ENCODE peak calls at places on chromosomes 1 and 21, in eight cellular contexts. One of them, this sample, is unnamed.

GRCh38 chr1:70038025-70038424 is 167.4 kb downstream of the LRRC40 start:
- DNase-seq in heart right ventricle: no peak
- DNase-seq in tibial artery: no peak
- DNase-seq in fibroblast of pulmonary artery: peak; percentile 5
- DNase-seq in left ventricle myocardium inferior: no peak
- DNase-seq in adrenal gland: no peak
- DNase-seq in astrocyte of the spinal cord: peak; percentile 63
- DNase-seq in mucosa of descending colon: no peak
- DNase-seq in this sample: no peak

GRCh38 chr1:215636258-215636965 is 69.3 kb downstream of the KCTD3 start:
- DNase-seq in adrenal gland: no peak
- DNase-seq in tibial artery: peak; percentile 69
- DNase-seq in fibroblast of pulmonary artery: peak; percentile 53
- DNase-seq in mucosa of descending colon: peak; percentile 46
- DNase-seq in heart right ventricle: no peak
- DNase-seq in left ventricle myocardium inferior: no peak
- DNase-seq in astrocyte of the spinal cord: no peak
- DNase-seq in this sample: no peak

GRCh38 chr1:55447488-55447887 is 232.3 kb upstream of the USP24 start:
- DNase-seq in fibroblast of pulmonary artery: no peak
- DNase-seq in left ventricle myocardium inferior: no peak
- DNase-seq in astrocyte of the spinal cord: no peak
- DNase-seq in mucosa of descending colon: no peak
- DNase-seq in tibial artery: no peak
- DNase-seq in adrenal gland: no peak
- DNase-seq in heart right ventricle: no peak
- DNase-seq in this sample: no peak

GRCh38 chr1:98388431-98388830 is 273.1 kb upstream of the SNX7 start:
- DNase-seq in mucosa of descending colon: no peak
- DNase-seq in tibial artery: no peak
- DNase-seq in fibroblast of pulmonary artery: peak; percentile 80
- DNase-seq in left ventricle myocardium inferior: no peak
- DNase-seq in astrocyte of the spinal cord: peak; percentile 89
- DNase-seq in adrenal gland: no peak
- DNase-seq in heart right ventricle: no peak
- DNase-seq in this sample: no peak

GRCh38 chr1:40317394-40318074 is 448 bp upstream of the COL9A2 start:
- DNase-seq in mucosa of descending colon: no peak
- DNase-seq in tibial artery: no peak
- DNase-seq in heart right ventricle: no peak
- DNase-seq in adrenal gland: no peak
- DNase-seq in astrocyte of the spinal cord: no peak
- DNase-seq in fibroblast of pulmonary artery: no peak
- DNase-seq in left ventricle myocardium inferior: no peak
- DNase-seq in this sample: no peak

GRCh38 chr1:75426688-75427087 is 184.2 kb downstream of the SLC44A5 start:
- DNase-seq in mucosa of descending colon: no peak
- DNase-seq in heart right ventricle: no peak
- DNase-seq in tibial artery: no peak
- DNase-seq in fibroblast of pulmonary artery: no peak
- DNase-seq in adrenal gland: no peak
- DNase-seq in left ventricle myocardium inferior: no peak
- DNase-seq in astrocyte of the spinal cord: no peak
- DNase-seq in this sample: no peak

GRCh38 chr21:45590246-45590725 is 48.0 kb upstream of the SLC19A1 start:
- DNase-seq in tibial artery: peak; percentile 59
- DNase-seq in astrocyte of the spinal cord: peak; percentile 53
- DNase-seq in fibroblast of pulmonary artery: peak; percentile 70
- DNase-seq in heart right ventricle: peak; percentile 78
- DNase-seq in adrenal gland: peak; percentile 73
- DNase-seq in left ventricle myocardium inferior: peak; percentile 72
- DNase-seq in mucosa of descending colon: peak; percentile 66
- DNase-seq in this sample: peak; percentile 78

GRCh38 chr1:34019741-34020552 is 145.1 kb downstream of the CSMD2 start:
- DNase-seq in fibroblast of pulmonary artery: no peak
- DNase-seq in tibial artery: no peak
- DNase-seq in adrenal gland: no peak
- DNase-seq in mucosa of descending colon: no peak
- DNase-seq in astrocyte of the spinal cord: no peak
- DNase-seq in left ventricle myocardium inferior: no peak
- DNase-seq in heart right ventricle: no peak
- DNase-seq in this sample: no peak

GRCh38 chr1:180889325-180889724 is 23.4 kb upstream of the KIAA1614 start:
- DNase-seq in mucosa of descending colon: no peak
- DNase-seq in astrocyte of the spinal cord: no peak
- DNase-seq in left ventricle myocardium inferior: no peak
- DNase-seq in heart right ventricle: no peak
- DNase-seq in tibial artery: no peak
- DNase-seq in adrenal gland: no peak
- DNase-seq in fibroblast of pulmonary artery: no peak
- DNase-seq in this sample: no peak

GRCh38 chr1:30654188-30654587 is 69.2 kb downstream of the MATN1 start:
- DNase-seq in fibroblast of pulmonary artery: no peak
- DNase-seq in heart right ventricle: no peak
- DNase-seq in astrocyte of the spinal cord: no peak
- DNase-seq in left ventricle myocardium inferior: no peak
- DNase-seq in adrenal gland: no peak
- DNase-seq in tibial artery: no peak
- DNase-seq in mucosa of descending colon: no peak
- DNase-seq in this sample: no peak

GRCh38 chr21:18384771-18385170 is 18.8 kb downstream of the TMPRSS15 start:
- DNase-seq in heart right ventricle: no peak
- DNase-seq in mucosa of descending colon: no peak
- DNase-seq in fibroblast of pulmonary artery: peak; percentile 4
- DNase-seq in astrocyte of the spinal cord: peak; percentile 37
- DNase-seq in left ventricle myocardium inferior: no peak
- DNase-seq in tibial artery: no peak
- DNase-seq in adrenal gland: no peak
- DNase-seq in this sample: no peak

GRCh38 chr1:217369271-217369981 is 261.5 kb downstream of the GPATCH2 start:
- DNase-seq in mucosa of descending colon: no peak
- DNase-seq in tibial artery: no peak
- DNase-seq in adrenal gland: no peak
- DNase-seq in fibroblast of pulmonary artery: no peak
- DNase-seq in astrocyte of the spinal cord: no peak
- DNase-seq in heart right ventricle: no peak
- DNase-seq in left ventricle myocardium inferior: no peak
- DNase-seq in this sample: no peak

GRCh38 chr1:107740574-107740973 is 224.4 kb downstream of the VAV3 start:
- DNase-seq in tibial artery: no peak
- DNase-seq in heart right ventricle: no peak
- DNase-seq in adrenal gland: no peak
- DNase-seq in astrocyte of the spinal cord: no peak
- DNase-seq in left ventricle myocardium inferior: no peak
- DNase-seq in mucosa of descending colon: no peak
- DNase-seq in fibroblast of pulmonary artery: no peak
- DNase-seq in this sample: no peak

GRCh38 chr1:243462929-243463697 is 207.3 kb downstream of the SDCCAG8 start:
- DNase-seq in astrocyte of the spinal cord: no peak
- DNase-seq in left ventricle myocardium inferior: no peak
- DNase-seq in adrenal gland: no peak
- DNase-seq in mucosa of descending colon: no peak
- DNase-seq in tibial artery: no peak
- DNase-seq in fibroblast of pulmonary artery: no peak
- DNase-seq in heart right ventricle: no peak
- DNase-seq in this sample: no peak

GRCh38 chr1:21323091-21323490 is 32.8 kb upstream of the ECE1 start:
- DNase-seq in mucosa of descending colon: no peak
- DNase-seq in astrocyte of the spinal cord: peak; percentile 58
- DNase-seq in adrenal gland: no peak
- DNase-seq in heart right ventricle: no peak
- DNase-seq in left ventricle myocardium inferior: no peak
- DNase-seq in tibial artery: no peak
- DNase-seq in fibroblast of pulmonary artery: peak; percentile 53
- DNase-seq in this sample: no peak

GRCh38 chr1:180178511-180179161 is 24.0 kb downstream of the QSOX1 start:
- DNase-seq in adrenal gland: peak; percentile 82
- DNase-seq in left ventricle myocardium inferior: peak; percentile 68
- DNase-seq in fibroblast of pulmonary artery: peak; percentile 72
- DNase-seq in tibial artery: no peak
- DNase-seq in mucosa of descending colon: peak; percentile 83
- DNase-seq in astrocyte of the spinal cord: peak; percentile 52
- DNase-seq in heart right ventricle: peak; percentile 72
- DNase-seq in this sample: peak; percentile 81

GRCh38 chr1:46342084-46342656 is 1.6 kb downstream of the NSUN4 start:
- DNase-seq in heart right ventricle: no peak
- DNase-seq in adrenal gland: no peak
- DNase-seq in mucosa of descending colon: no peak
- DNase-seq in fibroblast of pulmonary artery: peak; percentile 46
- DNase-seq in tibial artery: no peak
- DNase-seq in left ventricle myocardium inferior: no peak
- DNase-seq in astrocyte of the spinal cord: peak; percentile 50
- DNase-seq in this sample: no peak
- TF ChIP-seq CTCF in heart right ventricle: no peak
- TF ChIP-seq CTCF in adrenal gland: no peak
- TF ChIP-seq CTCF in mucosa of descending colon: no peak
- TF ChIP-seq CTCF in fibroblast of pulmonary artery: peak; percentile 41
- TF ChIP-seq CTCF in tibial artery: no peak
- TF ChIP-seq CTCF in left ventricle myocardium inferior: peak; percentile 15
- TF ChIP-seq CTCF in astrocyte of the spinal cord: peak; percentile 47
- TF ChIP-seq CTCF in this sample: no peak

GRCh38 chr1:41917051-41917530 is 1.6 kb downstream of the HIVEP3 start:
- DNase-seq in heart right ventricle: no peak
- DNase-seq in adrenal gland: no peak
- DNase-seq in fibroblast of pulmonary artery: no peak
- DNase-seq in tibial artery: no peak
- DNase-seq in astrocyte of the spinal cord: no peak
- DNase-seq in mucosa of descending colon: no peak
- DNase-seq in left ventricle myocardium inferior: no peak
- DNase-seq in this sample: no peak

GRCh38 chr1:41919764-41920397 is 1.2 kb upstream of the HIVEP3 start:
- DNase-seq in fibroblast of pulmonary artery: no peak
- DNase-seq in mucosa of descending colon: peak; percentile 59
- DNase-seq in astrocyte of the spinal cord: no peak
- DNase-seq in tibial artery: no peak
- DNase-seq in left ventricle myocardium inferior: peak; percentile 55
- DNase-seq in adrenal gland: peak; percentile 43
- DNase-seq in heart right ventricle: peak; percentile 60
- DNase-seq in this sample: peak; percentile 44

GRCh38 chr1:41919131-41919530 is 409 bp upstream of the HIVEP3 start:
- DNase-seq in astrocyte of the spinal cord: no peak
- DNase-seq in mucosa of descending colon: no peak
- DNase-seq in heart right ventricle: no peak
- DNase-seq in left ventricle myocardium inferior: no peak
- DNase-seq in tibial artery: no peak
- DNase-seq in fibroblast of pulmonary artery: no peak
- DNase-seq in adrenal gland: no peak
- DNase-seq in this sample: no peak

GRCh38 chr1:41918450-41919043 is at the start of gene HIVEP3:
- DNase-seq in astrocyte of the spinal cord: no peak
- DNase-seq in fibroblast of pulmonary artery: peak; percentile 43
- DNase-seq in tibial artery: no peak
- DNase-seq in left ventricle myocardium inferior: no peak
- DNase-seq in adrenal gland: no peak
- DNase-seq in mucosa of descending colon: no peak
- DNase-seq in heart right ventricle: no peak
- DNase-seq in this sample: peak; percentile 32

DNA sequence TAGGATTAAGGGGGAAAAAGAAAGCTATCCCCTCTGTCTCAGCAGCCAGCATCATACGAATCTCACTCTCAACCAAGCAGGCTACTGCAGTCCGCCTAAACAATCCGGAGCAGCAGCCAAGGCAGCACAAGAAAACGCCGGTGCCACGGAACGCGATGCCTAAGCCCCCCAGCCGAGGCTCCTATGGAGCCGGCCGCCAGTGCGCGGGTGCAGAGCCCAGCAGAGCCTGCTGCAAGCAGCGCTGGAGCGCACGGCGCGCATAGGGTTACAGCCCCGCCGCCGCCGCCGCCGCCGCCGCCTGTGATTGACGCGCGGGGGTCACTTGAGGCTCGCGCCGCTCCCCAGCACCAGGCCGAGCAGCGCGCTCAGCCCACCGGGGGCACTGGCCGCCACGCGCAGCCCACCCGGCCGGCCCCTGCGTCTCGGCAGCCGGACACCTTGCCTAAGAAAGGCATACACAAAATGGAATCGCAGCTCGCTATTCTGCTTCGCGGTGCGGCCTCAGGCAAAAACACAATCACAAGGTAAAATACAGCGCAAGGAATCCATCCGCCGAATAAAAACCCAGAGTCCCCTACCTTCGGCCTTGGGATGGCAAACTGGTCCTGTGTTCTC is 780 bp downstream of the HIVEP3 start:
- DNase-seq in fibroblast of pulmonary artery: peak; percentile 30
- DNase-seq in adrenal gland: no peak
- DNase-seq in mucosa of descending colon: peak; percentile 62
- DNase-seq in astrocyte of the spinal cord: no peak
- DNase-seq in tibial artery: no peak
- DNase-seq in heart right ventricle: peak; percentile 54
- DNase-seq in left ventricle myocardium inferior: peak; percentile 47
- DNase-seq in this sample: no peak
- H3K4me3 ChIP-seq in fibroblast of pulmonary artery: peak overlapping the region; percentile 54
- H3K4me3 ChIP-seq in adrenal gland: peak overlapping the region; percentile 52
- H3K4me3 ChIP-seq in mucosa of descending colon: no peak overlapping the region
- H3K4me3 ChIP-seq in astrocyte of the spinal cord: peak overlapping the region; percentile 53
- H3K4me3 ChIP-seq in tibial artery: peak overlapping the region; percentile 56
- H3K4me3 ChIP-seq in heart right ventricle: peak overlapping the region; percentile 65
- H3K4me3 ChIP-seq in left ventricle myocardium inferior: peak overlapping the region; percentile 76
- H3K4me3 ChIP-seq in this sample: peak overlapping the region; percentile 57

GRCh38 chr1:35220976-35221375 is 28.0 kb upstream of the SFPQ start:
- DNase-seq in mucosa of descending colon: no peak
- DNase-seq in tibial artery: no peak
- DNase-seq in fibroblast of pulmonary artery: peak; percentile 28
- DNase-seq in adrenal gland: no peak
- DNase-seq in heart right ventricle: no peak
- DNase-seq in left ventricle myocardium inferior: no peak
- DNase-seq in astrocyte of the spinal cord: no peak
- DNase-seq in this sample: no peak
- TF ChIP-seq CTCF in mucosa of descending colon: no peak
- TF ChIP-seq CTCF in tibial artery: no peak
- TF ChIP-seq CTCF in fibroblast of pulmonary artery: peak; percentile 55
- TF ChIP-seq CTCF in adrenal gland: peak; percentile 33
- TF ChIP-seq CTCF in heart right ventricle: no peak
- TF ChIP-seq CTCF in left ventricle myocardium inferior: peak; percentile 33
- TF ChIP-seq CTCF in astrocyte of the spinal cord: peak; percentile 60
- TF ChIP-seq CTCF in this sample: peak; percentile 11

DNA sequence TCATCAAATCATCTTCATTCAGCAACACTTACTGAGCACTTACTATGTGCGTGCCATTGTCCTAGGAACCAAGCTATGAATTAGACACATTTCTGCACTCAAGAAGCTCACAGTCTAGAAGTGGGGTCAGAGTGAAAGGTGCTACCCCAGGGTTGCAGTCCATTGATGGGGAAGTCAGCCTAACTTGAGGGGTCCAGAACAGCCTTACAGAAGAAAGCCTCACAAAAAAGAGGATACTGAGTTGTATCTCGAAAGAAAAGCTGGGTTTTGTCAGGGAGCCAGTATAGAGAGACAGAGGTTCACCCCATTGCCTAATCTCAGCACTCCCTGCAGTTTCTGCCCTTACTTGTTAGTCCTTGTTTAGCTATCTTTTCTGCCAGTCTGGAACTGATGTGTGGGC is 153.1 kb upstream of the JUN start:
- DNase-seq in tibial artery: no peak
- DNase-seq in adrenal gland: no peak
- DNase-seq in heart right ventricle: no peak
- DNase-seq in fibroblast of pulmonary artery: no peak
- DNase-seq in left ventricle myocardium inferior: no peak
- DNase-seq in astrocyte of the spinal cord: no peak
- DNase-seq in mucosa of descending colon: no peak
- DNase-seq in this sample: no peak
- H3K4me3 ChIP-seq in tibial artery: no peak overlapping the region
- H3K4me3 ChIP-seq in adrenal gland: no peak overlapping the region
- H3K4me3 ChIP-seq in heart right ventricle: no peak overlapping the region
- H3K4me3 ChIP-seq in fibroblast of pulmonary artery: no peak overlapping the region
- H3K4me3 ChIP-seq in left ventricle myocardium inferior: no peak overlapping the region
- H3K4me3 ChIP-seq in astrocyte of the spinal cord: no peak overlapping the region
- H3K4me3 ChIP-seq in mucosa of descending colon: no peak overlapping the region
- H3K4me3 ChIP-seq in this sample: no peak overlapping the region